ENCODE peak calls at places on chromosomes 7 and 10, in seven cellular contexts. S is heart left ventricle; U is tibial artery; E is CD4-positive, alpha-beta T cell; G is CD8-positive, alpha-beta memory T cell; V is HCT116; W is esophagus squamous epithelium. O is an unnamed sample.

GRCh38 chr10:47095211-47095610 is 184.0 kb downstream of the PTPN20 start:
- DNase-seq in S (no peak), U (no peak), E (no peak), G (no peak), V (no peak), W (no peak), O (no peak)

GRCh38 chr10:133033742-133034048 is 54.0 kb upstream of the ADGRA1 start:
- DNase-seq in S (no peak), U (no peak), E (no peak), G (no peak), V (no peak), W (no peak), O (no peak)

GRCh38 chr7:25720427-25720826 is 431.6 kb upstream of the NFE2L3 start:
- DNase-seq in S (no peak), U (no peak), E (no peak), G (no peak), V (no peak), W (no peak), O (no peak)

GRCh38 chr10:124654686-124655085 is 89.5 kb downstream of the FAM53B start:
- DNase-seq in S (peak; percentile 17), U (no peak), E (no peak), G (no peak), V (no peak), W (no peak), O (no peak)

GRCh38 chr10:120600871-120601644 is 144.0 kb downstream of the PLPP4 start:
- DNase-seq in S (no peak), U (no peak), E (no peak), G (no peak), V (no peak), W (no peak), O (no peak)

GRCh38 chr7:113298501-113298900 is 180.1 kb upstream of the SMIM30 start:
- DNase-seq in S (no peak), U (no peak), E (no peak), G (no peak), V (no peak), W (no peak), O (no peak)

GRCh38 chr10:427746-428519 is 261.5 kb downstream of the DIP2C start:
- DNase-seq in S (no peak), U (no peak), E (no peak), G (no peak), V (no peak), W (no peak), O (no peak)

GRCh38 chr10:88154596-88155250 is 291.3 kb downstream of the PTEN start:
- DNase-seq in S (no peak), U (no peak), E (no peak), G (no peak), V (no peak), W (no peak), O (no peak)

GRCh38 chr7:26681819-26682418 is 182.5 kb downstream of the SKAP2 start:
- DNase-seq in S (no peak), U (no peak), E (no peak), G (no peak), V (no peak), W (no peak), O (no peak)

GRCh38 chr10:92839191-92840085 is 8.9 kb upstream of the EXOC6 start:
- DNase-seq in S (peak; percentile 65), U (no peak), E (peak; percentile 41), G (peak; percentile 20), V (no peak), W (no peak), O (no peak)

GRCh38 chr10:95650232-95650631 is 6.3 kb downstream of the ALDH18A1 start:
- DNase-seq in S (no peak), U (no peak), E (no peak), G (no peak), V (no peak), W (no peak), O (no peak)

GRCh38 chr7:2586326-2587020 is 27.7 kb downstream of the IQCE start:
- DNase-seq in S (no peak), U (no peak), E (no peak), G (no peak), V (no peak), W (no peak), O (no peak)

GRCh38 chr10:72044417-72045041 is 43.8 kb downstream of the SPOCK2 start:
- DNase-seq in S (peak; percentile 64), U (peak; percentile 81), E (no peak), G (no peak), V (no peak), W (no peak), O (no peak)

GRCh38 chr10:132407846-132408278 is 10.9 kb downstream of the PWWP2B start:
- DNase-seq in S (no peak), U (no peak), E (no peak), G (no peak), V (no peak), W (no peak), O (no peak)

GRCh38 chr7:155343150-155343549 is 45.5 kb downstream of the INSIG1 start:
- DNase-seq in S (no peak), U (no peak), E (no peak), G (no peak), V (no peak), W (no peak), O (no peak)

GRCh38 chr7:80347173-80347572 is 164.7 kb downstream of the GNAT3 start:
- DNase-seq in S (no peak), U (no peak), E (no peak), G (no peak), V (no peak), W (no peak), O (no peak)

GRCh38 chr7:29851487-29851886 is 45.2 kb downstream of the WIPF3 start:
- DNase-seq in S (peak; percentile 82), U (no peak), E (no peak), G (no peak), V (no peak), W (no peak), O (no peak)

GRCh38 chr10:119535310-119535709 is 7.2 kb downstream of the RGS10 start:
- DNase-seq in S (no peak), U (no peak), E (no peak), G (no peak), V (no peak), W (no peak), O (no peak)

GRCh38 chr10:62430881-62431280 is 56.7 kb downstream of the ZNF365 start:
- DNase-seq in S (no peak), U (no peak), E (no peak), G (no peak), V (no peak), W (no peak), O (no peak)

GRCh38 chr7:139687206-139687954 is 90.4 kb downstream of the HIPK2 start:
- DNase-seq in S (no peak), U (no peak), E (no peak), G (no peak), V (no peak), W (no peak), O (no peak)

DNA sequence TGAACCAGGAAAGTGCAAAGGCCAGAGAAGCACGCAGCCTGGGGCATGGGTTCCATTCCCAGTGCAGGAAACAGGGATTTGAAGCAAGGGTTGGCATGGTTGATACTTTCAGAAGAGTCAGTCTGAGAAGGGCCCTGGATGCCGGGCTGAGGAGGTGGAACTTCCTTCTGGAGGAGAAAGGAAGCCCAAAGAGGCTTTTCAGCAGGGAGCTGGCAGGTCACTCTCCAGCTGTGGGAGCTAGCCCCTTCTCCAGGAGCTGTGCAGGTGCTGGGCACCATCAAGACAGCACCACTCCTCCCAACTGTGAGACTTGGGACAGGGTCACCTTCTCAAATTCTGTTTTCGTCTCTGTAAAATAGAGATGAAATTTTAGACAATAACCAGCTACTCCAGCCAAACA is 169.8 kb downstream of the ZNF248 start:
- DNase-seq in S (no peak), U (no peak), E (no peak), G (no peak), V (no peak), W (no peak), O (no peak)
- H3K9me3 ChIP-seq in S (no peaks in the 10 kb centered on the region), U (no peaks in the 10 kb centered on the region), E (no peaks in the 10 kb centered on the region), G (no peaks in the 10 kb centered on the region), V (no peaks in the 10 kb centered on the region), W (peaks cover 7% of the 10 kb centered on the region), O (no peaks in the 10 kb centered on the region)

DNA sequence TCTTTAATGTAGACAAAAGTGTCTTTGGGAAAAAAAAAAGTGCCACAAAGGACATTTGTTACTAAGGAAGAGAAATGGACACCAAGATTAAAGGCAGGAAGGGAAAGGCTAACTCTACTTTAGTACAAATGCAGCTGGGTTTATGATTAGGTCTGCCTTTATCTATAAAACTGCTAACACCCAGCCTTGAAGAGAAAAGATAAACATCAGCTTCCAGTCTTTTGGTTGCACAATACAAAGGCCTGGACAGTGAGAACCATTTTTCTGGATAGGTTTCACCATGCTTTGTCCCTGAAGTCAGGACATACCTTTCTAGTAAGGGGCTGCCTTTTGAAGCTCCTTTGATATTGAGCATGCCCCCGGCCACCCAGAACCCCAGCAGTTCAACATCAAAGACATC is 45.1 kb downstream of the ZNF248 start:
- DNase-seq in S (no peak), U (no peak), E (no peak), G (no peak), V (no peak), W (no peak), O (no peak)
- H3K9me3 ChIP-seq in S (peaks cover 38% of the 10 kb centered on the region), U (peaks cover 49% of the 10 kb centered on the region), E (peaks cover 66% of the 10 kb centered on the region), G (peaks cover 3% of the 10 kb centered on the region), V (no peaks in the 10 kb centered on the region), W (peaks cover 42% of the 10 kb centered on the region), O (peaks cover 5% of the 10 kb centered on the region)

GRCh38 chr7:151512353-151512752 is 7.3 kb downstream of the RHEB start:
- DNase-seq in S (no peak), U (no peak), E (no peak), G (no peak), V (no peak), W (no peak), O (no peak)

GRCh38 chr7:151511946-151512345 is 7.7 kb downstream of the RHEB start:
- DNase-seq in S (no peak), U (no peak), E (no peak), G (no peak), V (no peak), W (no peak), O (no peak)

GRCh38 chr7:151507806-151508205 is 11.9 kb downstream of the RHEB start:
- DNase-seq in S (no peak), U (no peak), E (no peak), G (no peak), V (no peak), W (no peak), O (no peak)

GRCh38 chr7:151511270-151511669 is 8.4 kb downstream of the RHEB start:
- DNase-seq in S (no peak), U (no peak), E (no peak), G (no peak), V (no peak), W (no peak), O (no peak)

GRCh38 chr7:151509670-151510333 is 9.9 kb downstream of the RHEB start:
- DNase-seq in S (no peak), U (no peak), E (no peak), G (no peak), V (no peak), W (no peak), O (no peak)
- H3K9me3 ChIP-seq in S (no peaks in the 10 kb centered on the region), U (no peaks in the 10 kb centered on the region), E (no peaks in the 10 kb centered on the region), G (no peaks in the 10 kb centered on the region), V (no peaks in the 10 kb centered on the region), W (no peaks in the 10 kb centered on the region), O (no peaks in the 10 kb centered on the region)

GRCh38 chr7:57385668-57386067 is 64.3 kb upstream of the ZNF716 start:
- DNase-seq in S (no peak), U (no peak), E (no peak), G (no peak), V (no peak), W (no peak), O (no peak)

GRCh38 chr7:57384380-57384779 is 65.6 kb upstream of the ZNF716 start:
- DNase-seq in S (no peak), U (no peak), E (no peak), G (no peak), V (no peak), W (no peak), O (no peak)

GRCh38 chr7:57375783-57376182 is 74.2 kb upstream of the ZNF716 start:
- DNase-seq in S (no peak), U (no peak), E (no peak), G (no peak), V (no peak), W (no peak), O (no peak)

GRCh38 chr7:57381581-57381980 is 68.4 kb upstream of the ZNF716 start:
- DNase-seq in S (no peak), U (no peak), E (no peak), G (no peak), V (no peak), W (no peak), O (no peak)
- H3K9me3 ChIP-seq in S (no peaks in the 10 kb centered on the region), U (no peaks in the 10 kb centered on the region), E (peaks cover 16% of the 10 kb centered on the region), G (no peaks in the 10 kb centered on the region), V (peaks cover 6% of the 10 kb centered on the region), W (peaks cover 7% of the 10 kb centered on the region), O (no peaks in the 10 kb centered on the region)